ENCODE peak calls at places on chromosome 17, in ten cellular contexts. One of them, this sample, is unnamed.

GRCh38 chr17:75979705-75980187 is 706 bp downstream of the TEN1 start:
- DNase-seq in progenitor cell of endocrine pancreas: no peak
- DNase-seq in lower lobe of right lung: no peak
- DNase-seq in AG09319: peak; percentile 37
- DNase-seq in GM13977: no peak
- DNase-seq in ovary: no peak
- DNase-seq in omental fat pad: no peak
- DNase-seq in HCT116: no peak
- DNase-seq in AG04449: no peak
- DNase-seq in psoas muscle: no peak
- DNase-seq in this sample: no peak

GRCh38 chr17:64504769-64505319 is 1.2 kb downstream of the DDX5 start:
- DNase-seq in progenitor cell of endocrine pancreas: no peak
- DNase-seq in lower lobe of right lung: no peak
- DNase-seq in AG09319: no peak
- DNase-seq in GM13977: no peak
- DNase-seq in ovary: peak; percentile 41
- DNase-seq in omental fat pad: no peak
- DNase-seq in HCT116: no peak
- DNase-seq in AG04449: no peak
- DNase-seq in psoas muscle: no peak
- DNase-seq in this sample: no peak

GRCh38 chr17:788551-788950 is 6.4 kb downstream of the MRM3 start:
- DNase-seq in progenitor cell of endocrine pancreas: no peak
- DNase-seq in lower lobe of right lung: no peak
- DNase-seq in AG09319: no peak
- DNase-seq in GM13977: no peak
- DNase-seq in ovary: no peak
- DNase-seq in omental fat pad: no peak
- DNase-seq in HCT116: no peak
- DNase-seq in AG04449: no peak
- DNase-seq in psoas muscle: no peak
- DNase-seq in this sample: no peak

GRCh38 chr17:9200197-9200662 is 178.9 kb downstream of the NTN1 start:
- DNase-seq in progenitor cell of endocrine pancreas: no peak
- DNase-seq in lower lobe of right lung: no peak
- DNase-seq in AG09319: no peak
- DNase-seq in GM13977: no peak
- DNase-seq in ovary: no peak
- DNase-seq in omental fat pad: no peak
- DNase-seq in HCT116: no peak
- DNase-seq in AG04449: no peak
- DNase-seq in psoas muscle: no peak
- DNase-seq in this sample: no peak

GRCh38 chr17:20244671-20245070 is 222.7 kb downstream of the LGALS9B start:
- DNase-seq in progenitor cell of endocrine pancreas: no peak
- DNase-seq in lower lobe of right lung: no peak
- DNase-seq in AG09319: no peak
- DNase-seq in GM13977: no peak
- DNase-seq in ovary: no peak
- DNase-seq in omental fat pad: no peak
- DNase-seq in HCT116: no peak
- DNase-seq in AG04449: no peak
- DNase-seq in psoas muscle: no peak
- DNase-seq in this sample: no peak

GRCh38 chr17:39083270-39083669 is 68.2 kb downstream of the PLXDC1 start:
- DNase-seq in progenitor cell of endocrine pancreas: no peak
- DNase-seq in lower lobe of right lung: no peak
- DNase-seq in AG09319: no peak
- DNase-seq in GM13977: no peak
- DNase-seq in ovary: no peak
- DNase-seq in omental fat pad: no peak
- DNase-seq in HCT116: no peak
- DNase-seq in AG04449: no peak
- DNase-seq in psoas muscle: no peak
- DNase-seq in this sample: no peak

GRCh38 chr17:11340798-11341197 is 99.8 kb downstream of the SHISA6 start:
- DNase-seq in progenitor cell of endocrine pancreas: no peak
- DNase-seq in lower lobe of right lung: no peak
- DNase-seq in AG09319: no peak
- DNase-seq in GM13977: no peak
- DNase-seq in ovary: no peak
- DNase-seq in omental fat pad: no peak
- DNase-seq in HCT116: no peak
- DNase-seq in AG04449: no peak
- DNase-seq in psoas muscle: no peak
- DNase-seq in this sample: no peak

GRCh38 chr17:75182319-75182568 is 515 bp downstream of the SUMO2 start:
- DNase-seq in progenitor cell of endocrine pancreas: peak; percentile 16
- DNase-seq in lower lobe of right lung: no peak
- DNase-seq in AG09319: no peak
- DNase-seq in GM13977: no peak
- DNase-seq in ovary: no peak
- DNase-seq in omental fat pad: no peak
- DNase-seq in HCT116: no peak
- DNase-seq in AG04449: no peak
- DNase-seq in psoas muscle: no peak
- DNase-seq in this sample: no peak

GRCh38 chr17:21318439-21318838 is 33.9 kb downstream of the MAP2K3 start:
- DNase-seq in progenitor cell of endocrine pancreas: no peak
- DNase-seq in lower lobe of right lung: no peak
- DNase-seq in AG09319: no peak
- DNase-seq in GM13977: no peak
- DNase-seq in ovary: no peak
- DNase-seq in omental fat pad: no peak
- DNase-seq in HCT116: no peak
- DNase-seq in AG04449: no peak
- DNase-seq in psoas muscle: peak; percentile 50
- DNase-seq in this sample: no peak

GRCh38 chr17:75516619-75517276 is 420 bp downstream of the TSEN54 start:
- DNase-seq in progenitor cell of endocrine pancreas: peak; percentile 53
- DNase-seq in lower lobe of right lung: peak; percentile 67
- DNase-seq in AG09319: no peak
- DNase-seq in GM13977: no peak
- DNase-seq in ovary: peak; percentile 44
- DNase-seq in omental fat pad: no peak
- DNase-seq in HCT116: no peak
- DNase-seq in AG04449: no peak
- DNase-seq in psoas muscle: no peak
- DNase-seq in this sample: no peak

GRCh38 chr17:13885953-13886889 is 183.1 kb upstream of the COX10 start:
- DNase-seq in progenitor cell of endocrine pancreas: no peak
- DNase-seq in lower lobe of right lung: no peak
- DNase-seq in AG09319: no peak
- DNase-seq in GM13977: no peak
- DNase-seq in ovary: no peak
- DNase-seq in omental fat pad: no peak
- DNase-seq in HCT116: no peak
- DNase-seq in AG04449: no peak
- DNase-seq in psoas muscle: no peak
- DNase-seq in this sample: no peak

GRCh38 chr17:4591529-4591928 is 7.2 kb downstream of the SMTNL2 start:
- DNase-seq in progenitor cell of endocrine pancreas: no peak
- DNase-seq in lower lobe of right lung: no peak
- DNase-seq in AG09319: no peak
- DNase-seq in GM13977: no peak
- DNase-seq in ovary: no peak
- DNase-seq in omental fat pad: no peak
- DNase-seq in HCT116: no peak
- DNase-seq in AG04449: no peak
- DNase-seq in psoas muscle: peak; percentile 85
- DNase-seq in this sample: no peak

GRCh38 chr17:43393944-43394482 is 4.8 kb upstream of the ARL4D start:
- DNase-seq in progenitor cell of endocrine pancreas: peak; percentile 85
- DNase-seq in lower lobe of right lung: peak; percentile 84
- DNase-seq in AG09319: peak; percentile 68
- DNase-seq in GM13977: peak; percentile 86
- DNase-seq in ovary: peak; percentile 96
- DNase-seq in omental fat pad: peak; percentile 98
- DNase-seq in HCT116: peak; percentile 79
- DNase-seq in AG04449: no peak
- DNase-seq in psoas muscle: peak; percentile 91
- DNase-seq in this sample: peak; percentile 88

GRCh38 chr17:39628655-39629493 is 2.1 kb downstream of the PPP1R1B start:
- DNase-seq in progenitor cell of endocrine pancreas: no peak
- DNase-seq in lower lobe of right lung: peak; percentile 79
- DNase-seq in AG09319: no peak
- DNase-seq in GM13977: no peak
- DNase-seq in ovary: no peak
- DNase-seq in omental fat pad: no peak
- DNase-seq in HCT116: no peak
- DNase-seq in AG04449: no peak
- DNase-seq in psoas muscle: no peak
- DNase-seq in this sample: no peak

GRCh38 chr17:3802461-3803307 is 1.7 kb upstream of the ITGAE start:
- DNase-seq in progenitor cell of endocrine pancreas: no peak
- DNase-seq in lower lobe of right lung: no peak
- DNase-seq in AG09319: peak; percentile 56
- DNase-seq in GM13977: no peak
- DNase-seq in ovary: peak; percentile 90
- DNase-seq in omental fat pad: no peak
- DNase-seq in HCT116: no peak
- DNase-seq in AG04449: peak; percentile 62
- DNase-seq in psoas muscle: no peak
- DNase-seq in this sample: no peak

GRCh38 chr17:12745481-12745880 is 43.8 kb upstream of the ARHGAP44 start:
- DNase-seq in progenitor cell of endocrine pancreas: no peak
- DNase-seq in lower lobe of right lung: no peak
- DNase-seq in AG09319: no peak
- DNase-seq in GM13977: no peak
- DNase-seq in ovary: no peak
- DNase-seq in omental fat pad: no peak
- DNase-seq in HCT116: no peak
- DNase-seq in AG04449: no peak
- DNase-seq in psoas muscle: no peak
- DNase-seq in this sample: no peak

GRCh38 chr17:77865109-77865611 is 93.3 kb upstream of the TNRC6C start:
- DNase-seq in progenitor cell of endocrine pancreas: no peak
- DNase-seq in lower lobe of right lung: peak; percentile 30
- DNase-seq in AG09319: no peak
- DNase-seq in GM13977: no peak
- DNase-seq in ovary: no peak
- DNase-seq in omental fat pad: no peak
- DNase-seq in HCT116: no peak
- DNase-seq in AG04449: no peak
- DNase-seq in psoas muscle: no peak
- DNase-seq in this sample: no peak

GRCh38 chr17:15469260-15469659 is 1.8 kb upstream of the CDRT4 start:
- DNase-seq in progenitor cell of endocrine pancreas: no peak
- DNase-seq in lower lobe of right lung: no peak
- DNase-seq in AG09319: no peak
- DNase-seq in GM13977: no peak
- DNase-seq in ovary: no peak
- DNase-seq in omental fat pad: no peak
- DNase-seq in HCT116: no peak
- DNase-seq in AG04449: peak; percentile 58
- DNase-seq in psoas muscle: peak; percentile 74
- DNase-seq in this sample: no peak
- TF ChIP-seq CTCF in progenitor cell of endocrine pancreas: no peak
- TF ChIP-seq CTCF in lower lobe of right lung: no peak
- TF ChIP-seq CTCF in AG09319: no peak
- TF ChIP-seq CTCF in GM13977: no peak
- TF ChIP-seq CTCF in ovary: no peak
- TF ChIP-seq CTCF in omental fat pad: no peak
- TF ChIP-seq CTCF in HCT116: no peak
- TF ChIP-seq CTCF in AG04449: no peak
- TF ChIP-seq CTCF in psoas muscle: no peak
- TF ChIP-seq CTCF in this sample: no peak

GRCh38 chr17:61579961-61580360 is 11.1 kb downstream of the NACA2 start:
- DNase-seq in progenitor cell of endocrine pancreas: no peak
- DNase-seq in lower lobe of right lung: no peak
- DNase-seq in AG09319: no peak
- DNase-seq in GM13977: no peak
- DNase-seq in ovary: no peak
- DNase-seq in omental fat pad: no peak
- DNase-seq in HCT116: no peak
- DNase-seq in AG04449: no peak
- DNase-seq in psoas muscle: no peak
- DNase-seq in this sample: no peak
- TF ChIP-seq CTCF in progenitor cell of endocrine pancreas: no peak
- TF ChIP-seq CTCF in lower lobe of right lung: no peak
- TF ChIP-seq CTCF in AG09319: peak; percentile 16
- TF ChIP-seq CTCF in GM13977: no peak
- TF ChIP-seq CTCF in ovary: no peak
- TF ChIP-seq CTCF in omental fat pad: no peak
- TF ChIP-seq CTCF in HCT116: no peak
- TF ChIP-seq CTCF in AG04449: peak; percentile 12
- TF ChIP-seq CTCF in psoas muscle: no peak
- TF ChIP-seq CTCF in this sample: no peak

DNA sequence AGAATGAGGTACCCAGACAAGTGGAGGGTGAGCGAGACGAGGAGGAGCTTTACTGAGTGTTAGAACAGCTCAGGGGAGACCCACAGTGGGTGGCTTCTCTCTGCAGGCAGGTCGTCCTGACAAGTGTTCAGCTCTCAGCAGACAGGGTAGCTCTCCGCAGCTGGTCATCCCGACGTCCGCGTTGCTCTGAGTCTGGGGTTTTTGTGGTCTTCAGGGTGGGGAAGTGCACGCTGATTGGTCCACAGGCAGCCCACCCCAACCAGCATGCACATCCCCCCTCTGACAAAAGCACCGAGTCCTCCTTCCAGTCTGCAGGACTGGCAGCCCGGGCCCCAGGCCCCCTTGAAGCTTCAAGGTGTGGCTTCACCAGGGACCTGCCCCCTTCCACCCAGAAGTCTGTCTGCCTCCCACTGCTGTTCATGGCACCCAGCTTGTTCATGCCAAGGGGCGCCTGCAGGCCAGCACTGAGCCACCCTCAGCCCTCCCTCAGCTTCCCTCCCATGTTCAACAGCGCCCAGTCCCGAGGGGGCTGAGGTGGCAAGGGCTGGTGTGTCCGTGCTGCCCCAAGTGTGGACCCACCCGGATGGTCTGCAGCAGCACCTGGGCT is 19.9 kb upstream of the WDR45B start:
- DNase-seq in progenitor cell of endocrine pancreas: no peak
- DNase-seq in lower lobe of right lung: no peak
- DNase-seq in AG09319: no peak
- DNase-seq in GM13977: no peak
- DNase-seq in ovary: no peak
- DNase-seq in omental fat pad: no peak
- DNase-seq in HCT116: no peak
- DNase-seq in AG04449: no peak
- DNase-seq in psoas muscle: no peak
- DNase-seq in this sample: no peak
- TF ChIP-seq CTCF in progenitor cell of endocrine pancreas: no peak
- TF ChIP-seq CTCF in lower lobe of right lung: no peak
- TF ChIP-seq CTCF in AG09319: no peak
- TF ChIP-seq CTCF in GM13977: no peak
- TF ChIP-seq CTCF in ovary: no peak
- TF ChIP-seq CTCF in omental fat pad: no peak
- TF ChIP-seq CTCF in HCT116: no peak
- TF ChIP-seq CTCF in AG04449: no peak
- TF ChIP-seq CTCF in psoas muscle: no peak
- TF ChIP-seq CTCF in this sample: no peak

DNA sequence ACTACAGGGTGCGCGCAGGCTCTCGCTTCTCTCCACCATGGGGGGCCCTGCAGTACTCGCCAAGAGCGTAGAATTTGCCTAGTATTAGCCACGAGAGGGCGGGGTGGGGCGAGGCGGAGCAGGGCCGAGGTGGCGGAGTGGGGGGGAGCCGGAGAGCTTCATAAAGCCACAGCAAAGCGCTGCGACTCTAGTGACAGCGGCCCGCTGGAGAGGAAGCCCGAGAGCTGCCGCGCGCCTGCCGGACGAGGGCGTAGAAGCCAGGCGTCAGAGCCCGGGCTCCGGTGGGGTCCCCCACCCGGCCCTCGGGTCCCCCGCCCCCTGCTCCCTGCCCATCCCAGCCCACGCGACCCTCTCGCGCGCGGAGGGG is at the start of gene TBX21:
- DNase-seq in progenitor cell of endocrine pancreas: peak; percentile 56
- DNase-seq in lower lobe of right lung: peak; percentile 78
- DNase-seq in AG09319: no peak
- DNase-seq in GM13977: peak; percentile 89
- DNase-seq in ovary: no peak
- DNase-seq in omental fat pad: no peak
- DNase-seq in HCT116: peak; percentile 44
- DNase-seq in AG04449: no peak
- DNase-seq in psoas muscle: peak; percentile 83
- DNase-seq in this sample: no peak
- TF ChIP-seq CTCF in progenitor cell of endocrine pancreas: peak; percentile 34
- TF ChIP-seq CTCF in lower lobe of right lung: no peak
- TF ChIP-seq CTCF in AG09319: no peak
- TF ChIP-seq CTCF in GM13977: peak; percentile 52
- TF ChIP-seq CTCF in ovary: no peak
- TF ChIP-seq CTCF in omental fat pad: no peak
- TF ChIP-seq CTCF in HCT116: peak; percentile 49
- TF ChIP-seq CTCF in AG04449: peak; percentile 24
- TF ChIP-seq CTCF in psoas muscle: no peak
- TF ChIP-seq CTCF in this sample: peak; percentile 56